ENCODE peak calls at places on chromosomes 2 and 18, in six cellular contexts. One of them, this sample, is unnamed.

GRCh38 chr2:98835831-98836385 is 100.1 kb downstream of the CRACDL start:
- DNase-seq in dorsolateral prefrontal cortex: no peak
- DNase-seq in activated T-cell treated with anti-CD3 and anti-CD28 coated beads for 24 hours: no peak
- DNase-seq in NCI-H510A treated with DMSO at 0.1 percent for 48 hours: no peak
- DNase-seq in astrocyte of the spinal cord: no peak
- DNase-seq in HTR-8/SVneo: no peak
- DNase-seq in this sample: no peak

GRCh38 chr2:8306530-8307351 is 375.1 kb upstream of the ID2 start:
- DNase-seq in HTR-8/SVneo: no peak
- DNase-seq in astrocyte of the spinal cord: peak; percentile 67
- DNase-seq in dorsolateral prefrontal cortex: no peak
- DNase-seq in NCI-H510A treated with DMSO at 0.1 percent for 48 hours: no peak
- DNase-seq in activated T-cell treated with anti-CD3 and anti-CD28 coated beads for 24 hours: no peak
- DNase-seq in this sample: no peak

GRCh38 chr2:237731663-237732062 is 66.9 kb upstream of the RBM44 start:
- DNase-seq in dorsolateral prefrontal cortex: no peak
- DNase-seq in NCI-H510A treated with DMSO at 0.1 percent for 48 hours: peak; percentile 55
- DNase-seq in HTR-8/SVneo: peak; percentile 84
- DNase-seq in astrocyte of the spinal cord: peak; percentile 70
- DNase-seq in activated T-cell treated with anti-CD3 and anti-CD28 coated beads for 24 hours: peak; percentile 35
- DNase-seq in this sample: peak; percentile 93

GRCh38 chr2:198054299-198054698 is 249.9 kb downstream of the PLCL1 start:
- DNase-seq in astrocyte of the spinal cord: peak; percentile 47
- DNase-seq in activated T-cell treated with anti-CD3 and anti-CD28 coated beads for 24 hours: peak; percentile 35
- DNase-seq in NCI-H510A treated with DMSO at 0.1 percent for 48 hours: no peak
- DNase-seq in HTR-8/SVneo: no peak
- DNase-seq in dorsolateral prefrontal cortex: no peak
- DNase-seq in this sample: peak; percentile 73

GRCh38 chr18:5305835-5306234 is 10.3 kb upstream of the ZBTB14 start:
- DNase-seq in dorsolateral prefrontal cortex: no peak
- DNase-seq in HTR-8/SVneo: no peak
- DNase-seq in activated T-cell treated with anti-CD3 and anti-CD28 coated beads for 24 hours: no peak
- DNase-seq in NCI-H510A treated with DMSO at 0.1 percent for 48 hours: no peak
- DNase-seq in astrocyte of the spinal cord: no peak
- DNase-seq in this sample: no peak

GRCh38 chr2:72859831-72860262 is 27.4 kb upstream of the SPR start:
- DNase-seq in dorsolateral prefrontal cortex: peak; percentile 40
- DNase-seq in NCI-H510A treated with DMSO at 0.1 percent for 48 hours: peak; percentile 78
- DNase-seq in HTR-8/SVneo: peak; percentile 64
- DNase-seq in activated T-cell treated with anti-CD3 and anti-CD28 coated beads for 24 hours: peak; percentile 39
- DNase-seq in astrocyte of the spinal cord: peak; percentile 53
- DNase-seq in this sample: no peak

GRCh38 chr2:237279012-237279768 is 134.8 kb downstream of the COL6A3 start:
- DNase-seq in dorsolateral prefrontal cortex: no peak
- DNase-seq in activated T-cell treated with anti-CD3 and anti-CD28 coated beads for 24 hours: no peak
- DNase-seq in NCI-H510A treated with DMSO at 0.1 percent for 48 hours: no peak
- DNase-seq in astrocyte of the spinal cord: no peak
- DNase-seq in HTR-8/SVneo: no peak
- DNase-seq in this sample: no peak

GRCh38 chr2:112800881-112801583 is 16.7 kb upstream of the IL1A start:
- DNase-seq in HTR-8/SVneo: no peak
- DNase-seq in astrocyte of the spinal cord: no peak
- DNase-seq in dorsolateral prefrontal cortex: no peak
- DNase-seq in NCI-H510A treated with DMSO at 0.1 percent for 48 hours: no peak
- DNase-seq in activated T-cell treated with anti-CD3 and anti-CD28 coated beads for 24 hours: no peak
- DNase-seq in this sample: no peak

GRCh38 chr18:46096651-46097300 is 1.3 kb downstream of the ATP5F1A start:
- DNase-seq in NCI-H510A treated with DMSO at 0.1 percent for 48 hours: no peak
- DNase-seq in HTR-8/SVneo: no peak
- DNase-seq in activated T-cell treated with anti-CD3 and anti-CD28 coated beads for 24 hours: no peak
- DNase-seq in dorsolateral prefrontal cortex: no peak
- DNase-seq in astrocyte of the spinal cord: no peak
- DNase-seq in this sample: peak; percentile 6

GRCh38 chr2:15189236-15189635 is 371.9 kb downstream of the NBAS start:
- DNase-seq in activated T-cell treated with anti-CD3 and anti-CD28 coated beads for 24 hours: no peak
- DNase-seq in NCI-H510A treated with DMSO at 0.1 percent for 48 hours: no peak
- DNase-seq in HTR-8/SVneo: no peak
- DNase-seq in dorsolateral prefrontal cortex: no peak
- DNase-seq in astrocyte of the spinal cord: no peak
- DNase-seq in this sample: peak; percentile 86

GRCh38 chr2:184597996-184598312 is 375 bp upstream of the ZNF804A start:
- DNase-seq in astrocyte of the spinal cord: no peak
- DNase-seq in HTR-8/SVneo: no peak
- DNase-seq in NCI-H510A treated with DMSO at 0.1 percent for 48 hours: no peak
- DNase-seq in dorsolateral prefrontal cortex: no peak
- DNase-seq in activated T-cell treated with anti-CD3 and anti-CD28 coated beads for 24 hours: no peak
- DNase-seq in this sample: no peak

GRCh38 chr2:216679658-216680024 is 15.7 kb downstream of the IGFBP5 start:
- DNase-seq in dorsolateral prefrontal cortex: no peak
- DNase-seq in HTR-8/SVneo: no peak
- DNase-seq in astrocyte of the spinal cord: no peak
- DNase-seq in activated T-cell treated with anti-CD3 and anti-CD28 coated beads for 24 hours: no peak
- DNase-seq in NCI-H510A treated with DMSO at 0.1 percent for 48 hours: no peak
- DNase-seq in this sample: no peak

GRCh38 chr2:42513252-42513918 is 19.6 kb upstream of the KCNG3 start:
- DNase-seq in dorsolateral prefrontal cortex: no peak
- DNase-seq in activated T-cell treated with anti-CD3 and anti-CD28 coated beads for 24 hours: no peak
- DNase-seq in NCI-H510A treated with DMSO at 0.1 percent for 48 hours: peak; percentile 20
- DNase-seq in astrocyte of the spinal cord: peak; percentile 33
- DNase-seq in HTR-8/SVneo: peak; percentile 68
- DNase-seq in this sample: peak; percentile 78

GRCh38 chr2:113877651-113878594 is 12.0 kb upstream of the ACTR3 start:
- DNase-seq in activated T-cell treated with anti-CD3 and anti-CD28 coated beads for 24 hours: no peak
- DNase-seq in dorsolateral prefrontal cortex: no peak
- DNase-seq in NCI-H510A treated with DMSO at 0.1 percent for 48 hours: no peak
- DNase-seq in astrocyte of the spinal cord: peak; percentile 62
- DNase-seq in HTR-8/SVneo: no peak
- DNase-seq in this sample: peak; percentile 51

GRCh38 chr2:222919841-222920609 is 59.2 kb downstream of the ACSL3 start:
- DNase-seq in NCI-H510A treated with DMSO at 0.1 percent for 48 hours: no peak
- DNase-seq in dorsolateral prefrontal cortex: no peak
- DNase-seq in HTR-8/SVneo: peak; percentile 79
- DNase-seq in astrocyte of the spinal cord: peak; percentile 93
- DNase-seq in activated T-cell treated with anti-CD3 and anti-CD28 coated beads for 24 hours: no peak
- DNase-seq in this sample: peak; percentile 91

GRCh38 chr2:9300214-9300613 is 93.6 kb downstream of the ASAP2 start:
- DNase-seq in activated T-cell treated with anti-CD3 and anti-CD28 coated beads for 24 hours: no peak
- DNase-seq in NCI-H510A treated with DMSO at 0.1 percent for 48 hours: no peak
- DNase-seq in HTR-8/SVneo: no peak
- DNase-seq in dorsolateral prefrontal cortex: no peak
- DNase-seq in astrocyte of the spinal cord: no peak
- DNase-seq in this sample: no peak

GRCh38 chr2:236823976-236824375 is 254.4 kb downstream of the ACKR3 start:
- DNase-seq in astrocyte of the spinal cord: no peak
- DNase-seq in HTR-8/SVneo: no peak
- DNase-seq in NCI-H510A treated with DMSO at 0.1 percent for 48 hours: no peak
- DNase-seq in activated T-cell treated with anti-CD3 and anti-CD28 coated beads for 24 hours: no peak
- DNase-seq in dorsolateral prefrontal cortex: no peak
- DNase-seq in this sample: no peak

GRCh38 chr18:76056467-76057194 is 438.4 kb downstream of the ZNF516 start:
- DNase-seq in NCI-H510A treated with DMSO at 0.1 percent for 48 hours: no peak
- DNase-seq in dorsolateral prefrontal cortex: no peak
- DNase-seq in HTR-8/SVneo: no peak
- DNase-seq in astrocyte of the spinal cord: no peak
- DNase-seq in activated T-cell treated with anti-CD3 and anti-CD28 coated beads for 24 hours: no peak
- DNase-seq in this sample: no peak

GRCh38 chr18:79458917-79459803 is 63.4 kb downstream of the NFATC1 start:
- DNase-seq in HTR-8/SVneo: no peak
- DNase-seq in dorsolateral prefrontal cortex: no peak
- DNase-seq in activated T-cell treated with anti-CD3 and anti-CD28 coated beads for 24 hours: no peak
- DNase-seq in NCI-H510A treated with DMSO at 0.1 percent for 48 hours: no peak
- DNase-seq in astrocyte of the spinal cord: no peak
- DNase-seq in this sample: no peak

GRCh38 chr18:55048892-55049291 is 89.6 kb upstream of the CCDC68 start:
- DNase-seq in dorsolateral prefrontal cortex: no peak
- DNase-seq in NCI-H510A treated with DMSO at 0.1 percent for 48 hours: no peak
- DNase-seq in astrocyte of the spinal cord: peak; percentile 62
- DNase-seq in HTR-8/SVneo: peak; percentile 15
- DNase-seq in activated T-cell treated with anti-CD3 and anti-CD28 coated beads for 24 hours: no peak
- DNase-seq in this sample: peak; percentile 71

GRCh38 chr2:225756198-225756597 is 356.7 kb downstream of the NYAP2 start:
- DNase-seq in activated T-cell treated with anti-CD3 and anti-CD28 coated beads for 24 hours: no peak
- DNase-seq in astrocyte of the spinal cord: peak; percentile 18
- DNase-seq in NCI-H510A treated with DMSO at 0.1 percent for 48 hours: no peak
- DNase-seq in dorsolateral prefrontal cortex: no peak
- DNase-seq in HTR-8/SVneo: no peak
- DNase-seq in this sample: no peak

GRCh38 chr2:206616141-206616540 is 26.1 kb upstream of the FAM237A start:
- DNase-seq in astrocyte of the spinal cord: no peak
- DNase-seq in HTR-8/SVneo: no peak
- DNase-seq in NCI-H510A treated with DMSO at 0.1 percent for 48 hours: no peak
- DNase-seq in dorsolateral prefrontal cortex: no peak
- DNase-seq in activated T-cell treated with anti-CD3 and anti-CD28 coated beads for 24 hours: no peak
- DNase-seq in this sample: no peak

GRCh38 chr18:36662000-36662399 is 166.8 kb downstream of the TPGS2 start:
- DNase-seq in astrocyte of the spinal cord: no peak
- DNase-seq in dorsolateral prefrontal cortex: no peak
- DNase-seq in NCI-H510A treated with DMSO at 0.1 percent for 48 hours: peak; percentile 17
- DNase-seq in HTR-8/SVneo: no peak
- DNase-seq in activated T-cell treated with anti-CD3 and anti-CD28 coated beads for 24 hours: no peak
- DNase-seq in this sample: no peak

GRCh38 chr2:237326250-237327171 is 87.5 kb downstream of the COL6A3 start:
- DNase-seq in NCI-H510A treated with DMSO at 0.1 percent for 48 hours: no peak
- DNase-seq in dorsolateral prefrontal cortex: peak; percentile 43
- DNase-seq in astrocyte of the spinal cord: peak; percentile 85
- DNase-seq in HTR-8/SVneo: no peak
- DNase-seq in activated T-cell treated with anti-CD3 and anti-CD28 coated beads for 24 hours: no peak
- DNase-seq in this sample: no peak

GRCh38 chr2:121489284-121489683 is 41.4 kb upstream of the RNU4ATAC start:
- DNase-seq in dorsolateral prefrontal cortex: no peak
- DNase-seq in NCI-H510A treated with DMSO at 0.1 percent for 48 hours: peak; percentile 97
- DNase-seq in HTR-8/SVneo: no peak
- DNase-seq in astrocyte of the spinal cord: peak; percentile 47
- DNase-seq in activated T-cell treated with anti-CD3 and anti-CD28 coated beads for 24 hours: no peak
- DNase-seq in this sample: no peak

GRCh38 chr2:190405995-190406394 is 2.2 kb upstream of the MFSD6 start:
- DNase-seq in dorsolateral prefrontal cortex: no peak
- DNase-seq in NCI-H510A treated with DMSO at 0.1 percent for 48 hours: no peak
- DNase-seq in astrocyte of the spinal cord: no peak
- DNase-seq in activated T-cell treated with anti-CD3 and anti-CD28 coated beads for 24 hours: no peak
- DNase-seq in HTR-8/SVneo: no peak
- DNase-seq in this sample: no peak

GRCh38 chr2:240569998-240570530 is 1.8 kb downstream of the RNPEPL1 start:
- DNase-seq in NCI-H510A treated with DMSO at 0.1 percent for 48 hours: no peak
- DNase-seq in activated T-cell treated with anti-CD3 and anti-CD28 coated beads for 24 hours: no peak
- DNase-seq in astrocyte of the spinal cord: no peak
- DNase-seq in dorsolateral prefrontal cortex: no peak
- DNase-seq in HTR-8/SVneo: no peak
- DNase-seq in this sample: peak; percentile 72

GRCh38 chr2:175170679-175171304 is 2.8 kb upstream of the ATF2 start:
- DNase-seq in dorsolateral prefrontal cortex: no peak
- DNase-seq in astrocyte of the spinal cord: no peak
- DNase-seq in activated T-cell treated with anti-CD3 and anti-CD28 coated beads for 24 hours: no peak
- DNase-seq in HTR-8/SVneo: no peak
- DNase-seq in NCI-H510A treated with DMSO at 0.1 percent for 48 hours: no peak
- DNase-seq in this sample: no peak

GRCh38 chr2:226692521-226693126 is 107.0 kb downstream of the IRS1 start:
- DNase-seq in HTR-8/SVneo: no peak
- DNase-seq in activated T-cell treated with anti-CD3 and anti-CD28 coated beads for 24 hours: no peak
- DNase-seq in dorsolateral prefrontal cortex: no peak
- DNase-seq in astrocyte of the spinal cord: no peak
- DNase-seq in NCI-H510A treated with DMSO at 0.1 percent for 48 hours: no peak
- DNase-seq in this sample: no peak

This sample was measured in osteoblast.